ENCODE peak calls at places on chromosomes 2 and 18, in ten cellular contexts. R, Z, N, A, F, T, Q, G, E and W are unnamed samples.

GRCh38 chr2:101190753-101191516 is 39.8 kb upstream of the TBC1D8 start:
- DNase-seq in R (no peak), G (no peak), T (no peak), F (no peak), Z (no peak), A (no peak), N (no peak), Q (peak), E (no peak), W (no peak)

GRCh38 chr2:14944562-14945346 is 312.2 kb downstream of the LRATD1 start:
- DNase-seq in A (peak), R (no peak), G (no peak), E (no peak), T (no peak), Q (peak), F (no peak), Z (no peak), N (no peak), W (peak)

GRCh38 chr2:55837073-55837472 is 86.5 kb downstream of the EFEMP1 start:
- DNase-seq in Z (no peak), T (no peak), R (no peak), A (no peak), N (no peak), Q (no peak), E (no peak), G (no peak), F (peak), W (peak)

GRCh38 chr2:180707867-180708205 is 272.6 kb upstream of the UBE2E3 start:
- DNase-seq in T (peak), Z (no peak), E (no peak), N (no peak), A (peak), F (no peak), R (no peak), G (no peak), Q (peak), W (no peak)

GRCh38 chr18:52312321-52312720 is 27.7 kb upstream of the DCC start:
- DNase-seq in G (no peak), A (no peak), T (no peak), N (no peak), R (no peak), Q (no peak), Z (no peak), F (no peak), E (no peak), W (no peak)

GRCh38 chr2:237260032-237260431 is 153.9 kb downstream of the COL6A3 start:
- DNase-seq in T (no peak), G (no peak), E (no peak), Q (no peak), R (no peak), F (no peak), A (no peak), N (no peak), Z (no peak), W (no peak)

GRCh38 chr2:179263015-179263414 is 1.6 kb downstream of the SESTD1 start:
- DNase-seq in R (no peak), N (no peak), T (no peak), Z (no peak), Q (peak), E (no peak), G (no peak), F (no peak), A (peak), W (no peak)

GRCh38 chr2:47088371-47089082 is 66.6 kb downstream of the STPG4 start:
- DNase-seq in N (no peak), Q (no peak), G (no peak), E (no peak), T (no peak), Z (no peak), F (no peak), R (no peak), A (peak), W (no peak)

GRCh38 chr18:30446605-30447004 is 595.9 kb downstream of the DSC3 start:
- DNase-seq in T (no peak), Q (no peak), F (peak), E (no peak), A (no peak), G (no peak), N (no peak), R (no peak), Z (no peak), W (no peak)

GRCh38 chr2:42971381-42971780 is 179.0 kb upstream of the HAAO start:
- DNase-seq in E (no peak), F (no peak), T (no peak), N (no peak), R (no peak), G (no peak), Q (no peak), Z (peak), A (no peak), W (no peak)

GRCh38 chr2:42970151-42970550 is 177.8 kb upstream of the HAAO start:
- DNase-seq in R (no peak), G (no peak), F (no peak), T (no peak), Q (no peak), N (no peak), E (no peak), A (no peak), Z (no peak), W (no peak)

GRCh38 chr2:42971947-42972736 is 179.8 kb upstream of the HAAO start:
- DNase-seq in R (no peak), E (no peak), Z (peak), F (no peak), N (no peak), A (peak), T (no peak), Q (no peak), G (no peak), W (no peak)

GRCh38 chr2:42967959-42968674 is 175.7 kb upstream of the HAAO start:
- DNase-seq in Q (no peak), G (peak), T (no peak), N (no peak), E (no peak), Z (peak), R (no peak), A (peak), F (no peak), W (no peak)

GRCh38 chr2:42969231-42970150 is 177.1 kb upstream of the HAAO start:
- DNase-seq in R (no peak), Q (no peak), N (no peak), G (no peak), T (no peak), Z (peak), E (no peak), A (peak), F (no peak), W (no peak)
- TF ChIP-seq CTCF in R (no peak), Q (no peak), N (no peak), G (no peak), T (no peak), Z (no peak), E (no peak), A (no peak), F (no peak), W (no peak)

DNA sequence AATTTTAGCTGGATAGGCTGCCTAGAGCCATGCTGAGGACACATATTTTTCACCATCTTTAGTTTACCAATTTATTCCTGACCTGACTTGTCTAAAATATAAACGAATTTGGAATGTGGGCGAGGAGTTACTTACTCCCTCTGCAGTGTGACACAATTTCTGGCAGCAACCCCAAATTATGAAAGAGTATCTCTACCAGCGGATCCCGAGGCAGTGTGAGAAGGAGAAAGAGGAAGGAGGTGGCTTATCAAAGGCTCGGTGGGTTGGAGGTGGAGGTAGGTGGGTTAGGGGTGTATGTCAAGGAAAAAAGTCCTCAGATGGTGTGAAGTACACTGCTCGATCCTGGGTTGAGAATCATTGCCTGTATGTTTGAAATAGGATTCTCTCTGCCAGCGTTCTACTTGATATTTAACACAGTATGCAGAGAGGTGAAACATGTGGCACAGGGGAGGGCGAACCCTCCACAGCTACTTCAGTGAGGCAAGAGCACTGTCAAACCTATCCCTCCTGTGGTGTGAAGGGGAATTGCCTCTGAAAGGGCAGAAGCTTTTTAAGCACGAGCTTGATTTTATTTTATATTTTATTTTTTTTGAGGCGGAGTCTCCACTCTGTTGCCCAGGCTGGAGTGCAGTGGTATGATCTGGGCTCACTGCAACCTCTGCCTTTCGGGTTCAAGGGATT is 76.0 kb downstream of the RFTN2 start:
- DNase-seq in G (no peak), Q (peak), N (peak), R (no peak), F (no peak), T (no peak), A (peak), E (no peak), Z (no peak), W (no peak)
- TF ChIP-seq CTCF in G (no peak), Q (peak), N (peak), R (peak), F (peak), T (peak), A (peak), E (peak), Z (no peak), W (peak)

GRCh38 chr2:75476778-75477177 is 84.0 kb downstream of the EVA1A start:
- DNase-seq in A (peak), Q (no peak), Z (no peak), T (no peak), G (no peak), E (no peak), R (no peak), F (no peak), N (peak), W (no peak)

GRCh38 chr2:75484840-75485239 is 75.9 kb downstream of the EVA1A start:
- DNase-seq in Q (no peak), F (no peak), G (no peak), R (no peak), T (no peak), E (no peak), Z (no peak), N (no peak), A (no peak), W (no peak)

GRCh38 chr2:75483878-75484277 is 76.9 kb downstream of the EVA1A start:
- DNase-seq in A (no peak), Z (no peak), G (no peak), T (no peak), Q (no peak), E (no peak), N (no peak), R (no peak), F (no peak), W (no peak)

GRCh38 chr2:75482398-75482797 is 78.3 kb downstream of the EVA1A start:
- DNase-seq in F (no peak), A (no peak), G (no peak), T (no peak), R (no peak), Z (no peak), Q (no peak), E (no peak), N (no peak), W (no peak)

GRCh38 chr2:75481041-75481836 is 79.5 kb downstream of the EVA1A start:
- DNase-seq in Q (peak), A (peak), G (no peak), T (no peak), E (no peak), N (no peak), R (no peak), F (no peak), Z (no peak), W (no peak)
- TF ChIP-seq CTCF in Q (peak), A (peak), G (no peak), T (no peak), E (no peak), N (no peak), R (no peak), F (no peak), Z (no peak), W (peak)

GRCh38 chr2:176558574-176559140 is 289.4 kb downstream of the MTX2 start:
- DNase-seq in E (no peak), Q (no peak), F (no peak), G (no peak), R (no peak), A (no peak), Z (no peak), T (no peak), N (no peak), W (no peak)
- TF ChIP-seq CTCF in E (no peak), Q (no peak), F (no peak), G (no peak), R (no peak), A (no peak), Z (no peak), T (no peak), N (no peak), W (no peak)

GRCh38 chr2:133641497-133641896 is 73.2 kb upstream of the NCKAP5 start:
- DNase-seq in A (peak), Q (peak), Z (no peak), F (no peak), R (no peak), E (no peak), N (no peak), T (peak), G (no peak), W (peak)

GRCh38 chr2:133643822-133644221 is 75.6 kb upstream of the NCKAP5 start:
- DNase-seq in E (no peak), G (no peak), A (no peak), N (no peak), Q (no peak), Z (no peak), F (no peak), T (no peak), R (no peak), W (no peak)

GRCh38 chr2:133642831-133643230 is 74.6 kb upstream of the NCKAP5 start:
- DNase-seq in E (no peak), T (no peak), A (peak), N (no peak), F (no peak), Q (no peak), Z (no peak), R (no peak), G (no peak), W (no peak)

GRCh38 chr2:133641942-133642341 is 73.7 kb upstream of the NCKAP5 start:
- DNase-seq in Q (no peak), F (no peak), T (no peak), N (no peak), A (no peak), G (no peak), R (no peak), E (no peak), Z (no peak), W (no peak)

GRCh38 chr2:133644850-133645249 is 76.6 kb upstream of the NCKAP5 start:
- DNase-seq in N (no peak), T (no peak), Z (no peak), Q (no peak), G (no peak), E (no peak), A (no peak), F (no peak), R (no peak), W (no peak)
- TF ChIP-seq CTCF in N (no peak), T (no peak), Z (no peak), Q (no peak), G (no peak), E (no peak), A (no peak), F (no peak), R (no peak), W (no peak)

GRCh38 chr18:9017170-9017899 is 85.2 kb upstream of the NDUFV2 start:
- DNase-seq in F (peak), E (peak), Z (peak), N (peak), Q (peak), A (peak), G (peak), R (no peak), T (peak), W (no peak)
- TF ChIP-seq CTCF in F (no peak), E (no peak), Z (no peak), N (no peak), Q (no peak), A (no peak), G (no peak), R (no peak), T (no peak), W (no peak)

DNA sequence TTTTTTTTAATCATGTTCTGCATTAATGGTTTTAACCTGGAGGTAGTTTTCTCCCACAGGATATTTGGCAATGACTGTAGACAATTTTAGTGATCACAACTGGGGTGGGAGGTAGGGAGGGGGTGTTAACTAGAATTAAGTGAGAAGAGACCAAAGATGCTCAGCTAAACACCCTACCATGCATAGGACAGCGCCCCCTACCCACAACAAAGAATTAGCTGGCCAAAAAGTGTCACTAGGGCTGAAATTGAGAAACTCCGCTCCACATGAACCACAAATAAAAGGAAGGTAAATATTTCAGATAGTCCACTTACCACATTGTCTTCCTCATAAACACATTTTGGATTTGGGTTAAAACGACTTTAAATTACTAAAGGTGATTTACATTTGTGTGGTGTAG is 942.6 kb downstream of the SUCLG1 start:
- DNase-seq in A (no peak), N (no peak), Q (peak), E (no peak), G (no peak), T (no peak), R (no peak), Z (no peak), F (no peak), W (no peak)
- TF ChIP-seq CTCF in A (no peak), N (no peak), Q (peak), E (no peak), G (no peak), T (no peak), R (no peak), Z (no peak), F (no peak), W (no peak)

GRCh38 chr2:42829556-42830510 is 37.5 kb upstream of the HAAO start:
- DNase-seq in E (no peak), T (no peak), Z (peak), R (no peak), G (no peak), A (no peak), N (no peak), F (no peak), Q (no peak), W (no peak)
- TF ChIP-seq CTCF in E (no peak), T (no peak), Z (no peak), R (no peak), G (no peak), A (no peak), N (no peak), F (no peak), Q (no peak), W (no peak)

DNA sequence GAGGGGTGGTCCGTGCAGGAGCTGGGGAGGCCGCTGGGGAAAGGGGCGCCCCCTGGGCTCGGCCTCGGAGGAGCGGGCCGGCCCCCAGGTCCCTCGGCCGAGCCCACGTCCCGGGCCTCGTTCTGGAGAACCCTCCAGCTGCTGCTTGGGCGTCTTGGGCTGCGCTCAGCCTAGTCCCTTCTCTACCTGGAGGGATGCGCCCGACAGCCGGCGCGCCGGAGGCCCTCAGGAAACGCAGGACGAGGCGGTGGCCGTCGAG is 293 bp upstream of the D2HGDH start:
- DNase-seq in E (no peak), G (no peak), N (no peak), F (no peak), T (no peak), R (no peak), Z (no peak), Q (no peak), A (no peak), W (no peak)
- TF ChIP-seq CTCF in E (no peak), G (no peak), N (no peak), F (no peak), T (no peak), R (no peak), Z (no peak), Q (peak), A (no peak), W (no peak)